ENCODE peak calls at places on chromosomes 5 and 9, in four cellular contexts. B is epithelial cell of esophagus; C is CD8-positive, alpha-beta T cell; E is heart right ventricle. Y is an unnamed sample.

GRCh38 chr5:72837524-72838096 is 21.1 kb downstream of the TNPO1 start:
- DNase-seq in C (no peak), E (no peak), B (no peak), Y (no peak)

GRCh38 chr9:132505961-132506691 is 76.3 kb upstream of the BARHL1 start:
- DNase-seq in C (no peak), E (no peak), B (no peak), Y (no peak)

GRCh38 chr9:68998344-68998743 is 15.6 kb downstream of the PRKACG start:
- DNase-seq in B (no peak), E (no peak), C (no peak), Y (no peak)

GRCh38 chr9:133529874-133530273 is 4.6 kb upstream of the ADAMTSL2 start:
- DNase-seq in E (no peak), B (no peak), C (no peak), Y (no peak)

GRCh38 chr5:135208555-135209494 is 174.8 kb upstream of the PITX1 start:
- DNase-seq in E (no peak), C (no peak), B (peak; percentile 89), Y (peak; percentile 93)

GRCh38 chr5:1470762-1471211 is 25.5 kb upstream of the SLC6A3 start:
- DNase-seq in C (no peak), B (no peak), E (no peak), Y (no peak)

GRCh38 chr5:126516852-126517251 is 78.2 kb downstream of the ALDH7A1 start:
- DNase-seq in C (no peak), E (no peak), B (peak; percentile 36), Y (no peak)

GRCh38 chr5:4540375-4541173 is 599.6 kb upstream of the ADAMTS16 start:
- DNase-seq in E (no peak), B (peak; percentile 26), C (no peak), Y (no peak)

GRCh38 chr9:123725389-123725788 is 204.5 kb downstream of the DENND1A start:
- DNase-seq in E (peak; percentile 30), B (no peak), C (no peak), Y (peak; percentile 76)

GRCh38 chr9:96150324-96151023 is 151.5 kb downstream of the HSD17B3 start:
- DNase-seq in C (peak; percentile 31), E (no peak), B (no peak), Y (no peak)

GRCh38 chr5:124040799-124041198 is 528.8 kb downstream of the CSNK1G3 start:
- DNase-seq in C (no peak), B (no peak), E (no peak), Y (peak; percentile 12)

GRCh38 chr5:150622157-150622556 is 18.3 kb upstream of the SYNPO start:
- DNase-seq in C (no peak), E (no peak), B (no peak), Y (no peak)

GRCh38 chr5:167766957-167767356 is 524.5 kb upstream of the WWC1 start:
- DNase-seq in B (no peak), C (no peak), E (no peak), Y (peak; percentile 60)

GRCh38 chr9:14080940-14081621 is 232.9 kb downstream of the NFIB start:
- DNase-seq in B (peak; percentile 70), E (no peak), C (no peak), Y (no peak)

GRCh38 chr9:34380511-34381315 is 4.0 kb upstream of the MYORG start:
- DNase-seq in B (peak; percentile 72), C (peak; percentile 79), E (peak; percentile 86), Y (peak; percentile 67)

GRCh38 chr5:127236254-127236653 is 54.3 kb upstream of the MEGF10 start:
- DNase-seq in B (no peak), E (no peak), C (no peak), Y (no peak)

GRCh38 chr9:109331353-109331752 is 10.5 kb upstream of the EPB41L4B start:
- DNase-seq in B (peak; percentile 92), E (peak; percentile 46), C (no peak), Y (peak; percentile 29)

GRCh38 chr5:38431242-38431853 is 125.1 kb downstream of the LIFR start:
- DNase-seq in E (no peak), B (no peak), C (no peak), Y (no peak)

GRCh38 chr9:81244631-81245030 is 444.7 kb downstream of the TLE1 start:
- DNase-seq in E (no peak), C (no peak), B (no peak), Y (peak; percentile 2)

GRCh38 chr5:64612349-64612961 is 77.8 kb upstream of the SHISAL2B start:
- DNase-seq in B (peak; percentile 67), C (no peak), E (no peak), Y (peak; percentile 53)

GRCh38 chr9:20623021-20623747 is 885 bp upstream of the MLLT3 start:
- DNase-seq in C (peak; percentile 47), B (peak; percentile 52), E (peak; percentile 36), Y (no peak)

GRCh38 chr5:87121315-87122170 is 146.1 kb upstream of the RASA1 start:
- DNase-seq in E (no peak), B (peak; percentile 93), C (peak; percentile 12), Y (peak; percentile 88)

GRCh38 chr5:177440211-177440989 is 6.2 kb upstream of the PRR7 start:
- DNase-seq in C (no peak), B (no peak), E (no peak), Y (no peak)

GRCh38 chr9:129656795-129657390 is 8.6 kb upstream of the PRRX2 start:
- DNase-seq in C (no peak), E (no peak), B (peak; percentile 91), Y (peak; percentile 52)

GRCh38 chr9:121857941-121858340 is 206.5 kb downstream of the DAB2IP start:
- DNase-seq in C (no peak), E (no peak), B (no peak), Y (no peak)

GRCh38 chr5:150318613-150319483 is 16.1 kb upstream of the ARSI start:
- DNase-seq in E (no peak), B (peak; percentile 97), C (no peak), Y (no peak)

GRCh38 chr9:133252301-133252776 is 22.7 kb downstream of the ABO start:
- DNase-seq in C (no peak), E (no peak), B (peak; percentile 32), Y (no peak)

GRCh38 chr5:97400537-97400936 is 217.5 kb upstream of the RIOK2 start:
- DNase-seq in B (no peak), C (no peak), E (no peak), Y (no peak)

GRCh38 chr5:54658014-54658413 is 140.5 kb downstream of the SNX18 start:
- DNase-seq in E (peak; percentile 25), B (peak; percentile 42), C (no peak), Y (peak; percentile 84)

DNA sequence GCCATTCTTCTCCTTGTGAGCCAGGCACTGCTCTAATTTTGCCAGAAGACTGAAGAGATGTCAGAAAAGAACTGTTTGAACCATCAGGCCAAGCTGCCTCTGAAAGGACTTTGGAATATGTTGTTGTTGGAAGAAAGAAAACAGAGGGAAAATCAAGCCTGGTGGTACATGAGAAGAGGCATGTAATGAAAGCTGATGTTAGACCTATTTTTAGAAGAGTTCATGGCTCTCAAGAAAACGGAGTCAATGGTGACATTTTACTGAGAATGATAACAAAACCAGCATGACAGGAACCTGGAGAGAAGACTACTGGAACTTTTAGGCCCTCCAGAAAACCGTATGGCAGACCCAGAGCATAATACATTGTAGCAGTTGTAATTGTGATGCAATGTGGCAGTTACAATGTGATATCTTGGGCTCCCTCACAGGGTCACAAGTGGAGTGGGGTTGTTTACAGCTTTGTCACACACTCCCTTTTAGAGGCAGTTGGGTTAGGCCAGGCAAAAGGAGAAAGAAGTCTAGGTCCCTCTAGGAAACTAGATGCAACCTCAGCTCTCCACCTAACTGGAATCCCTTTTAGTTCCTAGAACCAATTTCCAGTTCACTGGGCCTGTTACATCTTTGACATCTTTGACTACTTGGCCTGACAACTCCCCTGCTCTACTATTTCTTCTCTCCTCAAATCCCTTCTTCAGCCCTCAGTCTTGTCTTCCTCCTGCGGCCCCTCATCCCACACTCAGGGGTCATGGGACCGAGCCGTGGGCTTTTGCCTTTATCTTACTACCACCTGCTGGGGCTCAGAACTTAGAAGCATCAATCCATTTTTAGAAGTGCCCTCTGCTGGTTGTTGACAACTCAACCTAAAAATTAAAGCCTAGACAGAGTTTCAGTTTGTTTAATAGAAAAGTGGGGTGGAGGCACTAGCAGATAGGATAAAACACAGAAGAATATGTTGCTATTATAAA is 61.2 kb upstream of the JAK2 start:
- DNase-seq in E (no peak), C (no peak), B (peak; percentile 41), Y (peak; percentile 20)
- TF ChIP-seq CTCF in E (peak; percentile 42), C (peak; percentile 37), B (peak; percentile 48), Y (peak; percentile 55)

GRCh38 chr9:18478517-18479361 is 4.8 kb downstream of the ADAMTSL1 start:
- DNase-seq in E (no peak), C (no peak), B (no peak), Y (peak; percentile 98)
- H3K4me3 ChIP-seq in E (no peak overlapping the region), C (no peak overlapping the region), B (no peak overlapping the region), Y (peak overlapping the region; percentile 78)

GRCh38 chr9:18477719-18478118 is 3.8 kb downstream of the ADAMTSL1 start:
- DNase-seq in B (no peak), E (no peak), C (no peak), Y (no peak)
- TF ChIP-seq CTCF in B (no peak), E (no peak), C (no peak), Y (peak; percentile 29)

GRCh38 chr5:142697356-142697807 is 11.5 kb upstream of the FGF1 start:
- DNase-seq in B (no peak), E (no peak), C (no peak), Y (peak; percentile 66)
- H3K4me3 ChIP-seq in B (no peak overlapping the region), E (peak overlapping the region; percentile 54), C (no peak overlapping the region), Y (no peak overlapping the region)

Y was measured in AG10803.